ENCODE peak calls at places on chromosomes 3 and 15, in six cellular contexts. K is IMR-90, T is HCT116, H is A549, N is ovary, S is uterus. L is an unnamed sample. For H3K4me1 and H3K9me3, the result is how much of the 10 kb centered on the place peaks cover.

GRCh38 chr3:185439745-185440466 is 58.9 kb downstream of the TMEM41A start:
- DNase-seq in T (no peak), S (no peak), H (no peak), K (no peak), N (no peak), L (no peak)

GRCh38 chr15:81294501-81294850 is 29.5 kb downstream of the STARD5 start:
- DNase-seq in K (no peak), H (no peak), S (no peak), T (no peak), N (no peak), L (no peak)

GRCh38 chr15:71649894-71650293 is 160.5 kb upstream of the NR2E3 start:
- DNase-seq in H (no peak), N (no peak), T (no peak), S (no peak), K (peak), L (peak)

GRCh38 chr3:143726727-143727126 is 121.5 kb downstream of the SLC9A9 start:
- DNase-seq in K (no peak), T (no peak), H (no peak), S (no peak), N (no peak), L (no peak)

GRCh38 chr15:33910741-33911140 is 57.6 kb upstream of the CHRM5 start:
- DNase-seq in S (no peak), K (peak), N (no peak), H (no peak), T (no peak), L (no peak)

GRCh38 chr3:149621218-149622005 is 36.4 kb downstream of the WWTR1 start:
- DNase-seq in T (no peak), K (peak), S (no peak), N (no peak), H (no peak), L (no peak)

GRCh38 chr15:67997996-67998395 is 56.1 kb upstream of the PIAS1 start:
- DNase-seq in N (no peak), S (no peak), T (no peak), K (peak), H (peak), L (no peak)

GRCh38 chr3:27194494-27194893 is 174.7 kb downstream of the NEK10 start:
- DNase-seq in N (no peak), T (no peak), H (no peak), K (no peak), S (no peak), L (no peak)

GRCh38 chr3:11510001-11510760 is 133.5 kb downstream of the VGLL4 start:
- DNase-seq in K (no peak), T (no peak), N (no peak), H (no peak), S (peak), L (no peak)

GRCh38 chr3:183295211-183295610 is 42.2 kb downstream of the B3GNT5 start:
- DNase-seq in S (no peak), T (no peak), N (no peak), H (no peak), K (peak), L (peak)

GRCh38 chr15:61083781-61084134 is 145.3 kb downstream of the RORA start:
- DNase-seq in H (no peak), K (no peak), N (no peak), S (no peak), T (no peak), L (no peak)

GRCh38 chr15:61080209-61081027 is 148.7 kb downstream of the RORA start:
- DNase-seq in N (no peak), H (no peak), T (no peak), K (no peak), S (no peak), L (no peak)

GRCh38 chr15:61079529-61079928 is 149.6 kb downstream of the RORA start:
- DNase-seq in K (no peak), S (no peak), T (no peak), N (no peak), H (no peak), L (no peak)

GRCh38 chr15:61083081-61083780 is 145.9 kb downstream of the RORA start:
- DNase-seq in H (no peak), S (no peak), K (no peak), N (no peak), T (no peak), L (no peak)

GRCh38 chr15:61081028-61081322 is 148.1 kb downstream of the RORA start:
- DNase-seq in T (no peak), K (no peak), N (no peak), H (no peak), S (no peak), L (no peak)
- H3K4me1 ChIP-seq in T (under half), K (under half), N (under half), H (under half), S (under half), L (under half)

GRCh38 chr15:26372712-26373111 is 400.2 kb downstream of the GABRB3 start:
- DNase-seq in H (no peak), T (no peak), K (no peak), N (no peak), S (no peak), L (no peak)
- H3K9me3 ChIP-seq in H (under half), T (under half), K (under half), N (under half), S (under half), L (under half)

GRCh38 chr3:36909181-36909580 is 35.7 kb downstream of the TRANK1 start:
- DNase-seq in N (no peak), S (no peak), H (no peak), T (no peak), K (no peak), L (no peak)

GRCh38 chr3:36908647-36909180 is 36.1 kb downstream of the TRANK1 start:
- DNase-seq in S (no peak), N (no peak), T (no peak), H (no peak), K (no peak), L (no peak)

GRCh38 chr3:36909666-36910065 is 35.2 kb downstream of the TRANK1 start:
- DNase-seq in N (no peak), K (no peak), T (no peak), S (no peak), H (no peak), L (no peak)

GRCh38 chr3:36906504-36907149 is 38.2 kb downstream of the TRANK1 start:
- DNase-seq in K (peak), N (no peak), T (no peak), H (no peak), S (no peak), L (no peak)

GRCh38 chr3:36907911-36908646 is 36.8 kb downstream of the TRANK1 start:
- DNase-seq in S (peak), T (no peak), N (peak), H (peak), K (peak), L (no peak)
- TF ChIP-seq POLR2A in S (no peak), T (no peak), N (no peak), H (no peak), K (no peak), L (no peak)

DNA sequence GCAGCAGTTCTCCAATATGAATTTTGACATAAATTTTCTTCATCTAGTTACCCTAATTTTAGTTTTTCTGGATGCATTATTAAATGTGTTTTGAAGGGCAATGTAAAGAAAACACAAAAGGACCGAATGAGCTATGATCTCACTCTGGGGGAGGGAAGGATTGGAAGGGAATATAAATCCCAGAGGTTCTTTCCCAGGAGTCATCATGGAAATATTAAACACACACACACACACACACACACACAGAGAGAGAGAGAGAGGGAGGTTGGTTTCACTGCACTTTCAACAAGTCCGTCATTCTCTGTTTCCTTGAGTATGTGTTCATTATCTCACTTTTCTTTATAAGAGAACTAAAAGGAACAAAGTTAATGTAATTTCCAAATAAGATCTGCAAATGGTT is 70.7 kb upstream of the DCBLD2 start:
- DNase-seq in S (no peak), K (peak), H (no peak), N (no peak), T (peak), L (no peak)
- H3K4me1 ChIP-seq in S (under half), K (under half), H (half or more), N (under half), T (half or more), L (under half)

GRCh38 chr3:123842711-123843110 is 41.4 kb downstream of the MYLK start:
- DNase-seq in S (no peak), N (no peak), H (no peak), K (no peak), T (no peak), L (no peak)

GRCh38 chr3:123837858-123838257 is 46.3 kb downstream of the MYLK start:
- DNase-seq in S (no peak), K (no peak), T (no peak), N (no peak), H (no peak), L (no peak)

GRCh38 chr3:123843668-123844067 is 40.5 kb downstream of the MYLK start:
- DNase-seq in N (no peak), H (no peak), S (no peak), K (peak), T (no peak), L (no peak)

GRCh38 chr3:123840961-123841360 is 43.2 kb downstream of the MYLK start:
- DNase-seq in N (no peak), T (no peak), S (no peak), H (no peak), K (no peak), L (no peak)

GRCh38 chr3:123841476-123842238 is 42.5 kb downstream of the MYLK start:
- DNase-seq in T (no peak), S (no peak), H (no peak), K (peak), N (no peak), L (no peak)
- H3K9me3 ChIP-seq in T (under half), S (under half), H (under half), K (under half), N (under half), L (under half)

DNA sequence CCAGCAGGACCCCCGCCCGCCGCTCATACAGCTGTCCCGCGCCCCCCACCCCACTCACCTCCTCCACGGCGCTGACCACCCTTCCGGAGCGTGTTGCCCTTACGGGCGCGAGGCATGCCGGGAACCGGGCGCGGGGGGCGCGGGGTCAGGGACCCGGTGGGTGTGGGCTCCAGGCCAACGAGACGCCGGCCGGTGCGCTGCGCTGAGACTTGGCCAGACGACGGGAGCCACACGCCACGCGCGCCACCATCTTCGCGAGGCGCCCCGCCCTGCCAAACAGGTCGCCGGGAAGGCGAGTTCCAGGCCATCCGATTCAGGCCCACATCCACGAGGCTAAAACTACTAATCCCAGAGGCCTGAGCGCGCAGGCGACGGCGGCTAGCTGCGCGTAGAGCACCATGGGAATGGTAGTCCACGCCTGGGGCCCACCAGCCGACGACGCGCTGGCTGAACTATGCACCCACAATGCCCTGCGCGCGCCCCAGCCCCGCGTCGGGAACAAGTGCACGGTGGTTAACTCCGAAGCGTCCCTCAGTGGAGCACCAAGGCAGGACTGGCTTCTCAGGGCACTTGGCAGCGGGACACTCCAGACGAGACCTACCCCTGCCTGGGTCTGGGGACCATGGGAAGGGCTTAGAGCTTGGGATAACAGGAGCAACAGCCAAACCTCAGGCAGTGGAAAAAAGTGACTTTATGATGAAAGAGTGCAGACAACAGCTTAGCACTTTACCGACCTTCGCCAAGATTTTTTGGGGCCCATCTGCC is at the start of gene IFRD2:
- DNase-seq in S (peak), K (peak), T (peak), N (peak), H (peak), L (peak)
- TF ChIP-seq POLR2A in S (peak), K (peak), T (peak), N (peak), H (peak), L (peak)

GRCh38 chr3:113096158-113096893 is 105.5 kb downstream of the GTPBP8 start:
- DNase-seq in K (peak), S (no peak), T (no peak), H (no peak), N (no peak), L (no peak)
- H3K4me1 ChIP-seq in K (under half), S (under half), T (under half), H (under half), N (under half), L (under half)

L was measured in esophagus muscularis mucosa.